ENCODE peak calls at places on chromosomes 6 and 20, in four cellular contexts. O, Q, C and J are unnamed samples.

GRCh38 chr20:63956664-63957003 is 418 bp upstream of the UCKL1 start:
- DNase-seq in C (no peak), Q (no peak), O (no peak), J (no peak)

GRCh38 chr6:47376930-47377329 is 67.2 kb upstream of the TNFRSF21 start:
- DNase-seq in C (no peak), Q (no peak), O (no peak), J (no peak)

GRCh38 chr20:58710481-58711265 is 18.1 kb downstream of the NPEPL1 start:
- DNase-seq in C (no peak), O (no peak), Q (peak), J (no peak)

GRCh38 chr6:89792881-89793280 is 26.7 kb downstream of the MDN1 start:
- DNase-seq in Q (peak), O (peak), C (peak), J (no peak)

GRCh38 chr20:20321134-20321533 is 46.8 kb upstream of the INSM1 start:
- DNase-seq in C (no peak), O (peak), Q (no peak), J (no peak)

GRCh38 chr6:48744948-48745347 is 634.0 kb upstream of the PTCHD4 start:
- DNase-seq in Q (no peak), O (peak), C (peak), J (peak)

GRCh38 chr6:155782320-155782730 is 326.7 kb upstream of the NOX3 start:
- DNase-seq in Q (peak), O (peak), C (peak), J (peak)

GRCh38 chr6:150269857-150270223 is 99.0 kb upstream of the IYD start:
- DNase-seq in C (peak), Q (no peak), O (peak), J (peak)

GRCh38 chr6:10151144-10151915 is 263.5 kb downstream of the TFAP2A start:
- DNase-seq in C (peak), Q (no peak), O (no peak), J (no peak)

GRCh38 chr6:151179321-151179720 is 60.4 kb upstream of the AKAP12 start:
- DNase-seq in Q (no peak), O (peak), C (peak), J (peak)

GRCh38 chr6:31353508-31353907 is 3.5 kb downstream of the HLA-B start:
- DNase-seq in C (no peak), O (no peak), Q (no peak), J (no peak)

GRCh38 chr6:113888996-113889635 is 32.0 kb downstream of the MARCKS start:
- DNase-seq in O (no peak), C (peak), Q (no peak), J (no peak)

GRCh38 chr20:60869626-60870025 is 382.4 kb upstream of the CDH4 start:
- DNase-seq in O (peak), Q (no peak), C (no peak), J (no peak)

GRCh38 chr6:104955927-104956662 is 812 bp upstream of the LIN28B start:
- DNase-seq in O (no peak), Q (no peak), C (no peak), J (no peak)

GRCh38 chr20:689348-689747 is 13.7 kb upstream of the SCRT2 start:
- DNase-seq in O (no peak), C (no peak), Q (no peak), J (no peak)

GRCh38 chr6:131183427-131184095 is 48.3 kb downstream of the AKAP7 start:
- DNase-seq in Q (no peak), C (no peak), O (no peak), J (no peak)

GRCh38 chr20:13492001-13492480 is 146.7 kb downstream of the TASP1 start:
- DNase-seq in Q (no peak), O (peak), C (peak), J (peak)

GRCh38 chr6:168536665-168537249 is 95.8 kb downstream of the SMOC2 start:
- DNase-seq in O (no peak), C (no peak), Q (no peak), J (no peak)

GRCh38 chr6:135938588-135939215 is 87.2 kb downstream of the PDE7B start:
- DNase-seq in Q (peak), C (peak), O (peak), J (no peak)

GRCh38 chr6:111944541-111944940 is 71.3 kb upstream of the FYN start:
- DNase-seq in O (peak), C (peak), Q (no peak), J (no peak)

GRCh38 chr20:37511605-37512275 is 9.3 kb upstream of the NNAT start:
- DNase-seq in Q (no peak), C (peak), O (peak), J (no peak)

DNA sequence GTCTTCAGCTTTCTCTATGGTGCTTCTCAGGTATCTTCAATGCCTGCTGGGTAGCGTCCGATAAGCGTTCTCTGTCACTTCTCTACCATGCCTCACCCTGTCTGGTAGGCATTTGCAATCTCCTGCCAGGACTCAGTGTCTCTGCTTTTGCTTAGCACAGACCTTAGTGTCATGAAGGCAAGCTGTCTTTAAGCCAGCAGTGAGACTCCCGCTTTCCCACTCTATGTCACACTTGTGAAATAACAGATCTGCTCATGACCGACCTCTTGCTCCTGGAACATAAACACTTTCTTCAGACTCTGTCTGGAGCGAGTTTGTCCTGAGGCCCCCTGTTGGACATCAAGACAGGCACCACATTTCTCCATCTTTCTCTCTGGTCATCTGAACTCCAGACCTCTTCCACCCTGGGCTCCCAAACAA is 17.0 kb downstream of the ADGRB3 start:
- DNase-seq in Q (no peak), C (no peak), O (no peak), J (no peak)
- TF ChIP-seq CTCF in Q (no peak), C (no peak), O (no peak), J (no peak)

GRCh38 chr6:158911746-158912158 is 88.2 kb downstream of the RSPH3 start:
- DNase-seq in Q (peak), C (no peak), O (no peak), J (no peak)
- H3K4me3 ChIP-seq in Q (no peak), C (no peak), O (no peak), J (no peak)

GRCh38 chr6:15952231-15953151 is 176.4 kb upstream of the MYLIP start:
- DNase-seq in Q (no peak), C (peak), O (no peak), J (no peak)
- TF ChIP-seq CTCF in Q (no peak), C (no peak), O (no peak), J (no peak)

DNA sequence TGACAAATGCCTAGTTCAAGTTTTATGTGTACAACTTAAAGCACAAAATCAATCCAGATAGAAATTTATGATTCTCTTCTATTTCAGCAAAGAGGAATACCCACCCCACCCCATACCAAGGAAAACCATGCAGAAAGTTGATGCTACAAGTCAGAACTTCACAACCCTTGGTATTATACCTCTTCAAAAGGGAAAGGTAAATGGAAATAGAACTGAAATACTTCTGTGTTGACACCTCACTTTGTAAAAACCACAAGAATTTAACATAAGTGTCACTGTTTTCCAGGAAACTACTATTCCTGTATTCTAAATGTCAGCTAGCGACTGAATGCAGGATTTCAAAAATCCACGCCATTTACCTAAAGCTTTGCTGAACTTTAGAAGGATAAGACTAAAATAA is 3.7 kb downstream of the CPNE1 start:
- DNase-seq in Q (no peak), O (no peak), C (peak), J (no peak)
- H3K4me3 ChIP-seq in Q (peak), O (no peak), C (peak), J (peak)

DNA sequence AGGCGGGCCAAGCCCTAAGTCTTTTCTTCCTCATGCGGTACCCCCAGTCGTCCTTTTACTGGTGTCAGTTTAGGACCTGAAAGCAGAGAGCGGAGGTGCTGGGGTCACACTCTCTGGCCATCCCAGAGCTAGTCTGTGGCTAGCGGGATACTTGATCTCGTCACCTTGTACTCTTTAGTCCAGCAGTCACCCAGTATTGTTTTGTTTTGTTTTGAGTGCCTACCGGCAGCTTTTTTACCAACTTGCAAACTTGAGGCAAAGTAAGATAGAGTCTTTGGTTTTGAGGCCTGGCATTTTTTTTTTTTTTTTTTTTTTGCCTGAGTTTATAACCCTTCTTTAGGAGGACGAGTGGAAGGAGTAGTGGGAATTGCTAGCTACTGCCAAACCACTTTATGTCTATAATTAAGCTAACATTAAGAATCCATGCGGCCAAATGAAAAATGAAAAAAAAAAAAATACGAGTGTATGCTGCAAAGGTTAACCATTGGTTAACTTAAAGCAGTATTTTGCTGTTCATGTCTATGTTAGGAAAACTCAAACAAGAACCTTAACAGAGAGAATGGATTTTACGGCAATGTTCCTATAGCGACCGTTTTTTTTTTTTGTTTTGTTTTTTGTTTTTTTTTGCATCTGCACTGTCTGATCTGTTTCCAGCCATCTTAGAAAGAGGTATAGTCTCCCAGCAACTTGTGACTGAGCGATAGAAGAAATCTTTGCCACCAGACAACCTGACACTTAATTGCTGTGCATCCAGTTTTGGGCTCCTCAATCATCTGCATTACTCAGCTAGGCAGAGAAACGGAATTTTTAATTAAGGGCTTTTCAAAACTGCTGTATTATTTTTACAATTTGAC is 56.8 kb downstream of the FAM217A start:
- DNase-seq in O (peak), C (no peak), Q (no peak), J (no peak)
- TF ChIP-seq CTCF in O (no peak), C (no peak), Q (no peak), J (no peak)